ENCODE peak calls at places on chromosomes 7 and 10, in four cellular contexts. X is astrocyte of the spinal cord, E is AG04450, I is cardiac fibroblast. C is an unnamed sample.

GRCh38 chr10:72170263-72170662 is 45.5 kb upstream of the ANAPC16 start:
- DNase-seq in X (peak), E (no peak), I (no peak), C (no peak)

GRCh38 chr10:113053091-113053490 is 103.0 kb downstream of the TCF7L2 start:
- DNase-seq in X (no peak), E (no peak), I (no peak), C (no peak)

GRCh38 chr10:19828278-19829049 is 12.2 kb downstream of the PLXDC2 start:
- DNase-seq in X (no peak), E (no peak), I (peak), C (peak)

GRCh38 chr7:22117222-22117621 is 171.5 kb upstream of the CDCA7L start:
- DNase-seq in X (no peak), E (no peak), I (no peak), C (no peak)

GRCh38 chr10:110042181-110042580 is 34.4 kb downstream of the ADD3 start:
- DNase-seq in X (peak), E (no peak), I (peak), C (peak)

GRCh38 chr7:28999421-28999820 is 41.3 kb upstream of the TRIL start:
- DNase-seq in X (no peak), E (no peak), I (no peak), C (no peak)

GRCh38 chr10:47127188-47127587 is 172.8 kb upstream of the GDF10 start:
- DNase-seq in X (no peak), E (no peak), I (no peak), C (no peak)

GRCh38 chr10:35822316-35822715 is 180.2 kb upstream of the FZD8 start:
- DNase-seq in X (peak), E (no peak), I (peak), C (peak)

GRCh38 chr10:14478639-14479038 is 147.9 kb upstream of the FRMD4A start:
- DNase-seq in X (peak), E (peak), I (peak), C (peak)

GRCh38 chr10:125116652-125117310 is 43.6 kb downstream of the CTBP2 start:
- DNase-seq in X (no peak), E (no peak), I (no peak), C (no peak)

GRCh38 chr7:35316549-35316948 is 62.6 kb upstream of the TBX20 start:
- DNase-seq in X (no peak), E (no peak), I (peak), C (no peak)

GRCh38 chr10:12606461-12606860 is 257.1 kb downstream of the CAMK1D start:
- DNase-seq in X (no peak), E (no peak), I (no peak), C (no peak)
- H3K4me3 ChIP-seq in X (no peak), E (no peak), I (no peak), C (no peak)

DNA sequence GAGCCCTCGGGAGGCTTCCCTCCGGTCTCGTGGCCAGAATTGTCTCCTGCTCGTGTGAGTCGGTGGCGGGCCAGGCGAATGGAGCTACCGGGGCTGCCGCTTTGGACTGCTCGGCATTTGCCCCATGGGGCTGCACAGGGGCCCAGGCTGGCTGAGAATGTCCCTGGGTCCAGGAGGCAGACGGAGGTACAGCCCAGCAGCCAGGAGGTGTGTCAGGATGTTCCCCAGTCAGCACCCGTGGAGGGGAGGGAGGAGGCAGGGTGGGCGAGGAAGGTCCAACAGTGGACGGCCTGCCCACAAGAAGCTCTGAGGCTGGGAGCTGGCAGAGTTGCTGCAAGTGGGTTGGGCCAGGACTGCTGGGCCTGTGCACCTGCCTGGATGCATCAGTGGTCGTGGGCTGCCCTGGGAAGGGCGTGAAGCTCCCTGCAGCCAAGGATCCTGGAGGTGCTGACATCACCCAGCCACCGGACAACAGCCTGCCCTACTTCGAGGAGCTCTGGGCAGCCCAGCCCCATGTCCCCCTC is 46.4 kb downstream of the PDGFA start:
- DNase-seq in X (no peak), E (no peak), I (no peak), C (no peak)
- TF ChIP-seq CTCF in X (no peak), E (no peak), I (no peak), C (no peak)

DNA sequence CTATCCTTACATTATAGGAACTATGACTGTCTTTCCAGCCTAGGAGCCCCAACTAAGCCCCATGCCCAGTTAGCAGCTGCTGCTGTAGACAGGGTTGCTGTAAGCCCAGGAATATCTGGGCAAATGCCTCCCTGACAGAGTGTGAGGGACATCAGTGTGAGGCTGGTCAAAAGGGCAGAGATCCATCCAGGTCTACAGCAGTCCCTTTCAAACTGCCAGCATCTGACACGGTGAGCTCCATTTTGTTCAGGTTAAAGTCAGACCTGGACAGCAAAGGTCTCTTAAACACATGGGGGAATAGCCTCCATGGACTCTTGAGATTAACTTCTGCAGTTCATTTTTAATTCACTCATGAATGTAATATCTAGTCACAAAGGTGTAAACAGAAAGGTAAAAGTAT is 13.3 kb downstream of the IFIT3 start:
- DNase-seq in X (no peak), E (no peak), I (no peak), C (no peak)
- H3K4me3 ChIP-seq in X (no peak), E (no peak), I (no peak), C (no peak)

DNA sequence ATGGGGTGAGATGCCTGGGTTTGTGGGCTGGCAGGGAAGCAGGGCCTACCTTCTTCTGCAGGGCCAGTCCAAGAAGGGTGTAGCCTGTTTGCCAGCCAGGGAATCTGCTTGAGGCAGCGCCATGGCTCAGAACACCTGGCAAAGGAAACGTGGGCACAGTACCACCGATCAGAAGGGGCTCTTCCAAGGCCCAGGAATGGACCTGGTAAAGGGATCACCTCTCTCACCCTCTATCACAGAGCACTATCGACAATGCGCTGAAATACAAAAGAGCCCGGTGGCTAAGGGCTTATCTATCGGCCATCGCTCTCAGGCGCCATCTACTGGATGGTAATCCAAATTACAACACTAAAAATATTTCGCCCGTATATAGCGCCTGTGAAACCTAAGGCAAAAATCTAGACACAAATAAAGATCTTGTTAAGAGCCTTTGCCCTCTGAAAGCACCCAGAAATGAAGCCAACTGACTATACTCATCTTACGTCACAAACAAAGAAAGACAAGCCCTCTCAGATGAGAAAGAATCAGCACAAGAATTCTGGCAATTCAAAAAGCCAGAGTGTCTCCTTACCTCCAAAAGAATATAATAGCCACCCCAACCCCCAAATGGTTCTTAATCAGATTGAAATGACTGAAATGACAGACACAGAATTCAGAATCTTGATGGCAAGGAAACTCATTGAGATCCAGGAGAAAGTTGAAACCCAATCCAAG is 217.8 kb upstream of the HPS1 start:
- DNase-seq in X (peak), E (no peak), I (peak), C (peak)
- TF ChIP-seq CTCF in X (peak), E (peak), I (peak), C (peak)

GRCh38 chr10:82865366-82865765 is 990.4 kb downstream of the NRG3 start:
- DNase-seq in X (no peak), E (no peak), I (no peak), C (no peak)

GRCh38 chr10:82867056-82867455 is 992.1 kb downstream of the NRG3 start:
- DNase-seq in X (no peak), E (no peak), I (no peak), C (no peak)

GRCh38 chr10:82861889-82862288 is 986.9 kb downstream of the NRG3 start:
- DNase-seq in X (no peak), E (no peak), I (no peak), C (no peak)

DNA sequence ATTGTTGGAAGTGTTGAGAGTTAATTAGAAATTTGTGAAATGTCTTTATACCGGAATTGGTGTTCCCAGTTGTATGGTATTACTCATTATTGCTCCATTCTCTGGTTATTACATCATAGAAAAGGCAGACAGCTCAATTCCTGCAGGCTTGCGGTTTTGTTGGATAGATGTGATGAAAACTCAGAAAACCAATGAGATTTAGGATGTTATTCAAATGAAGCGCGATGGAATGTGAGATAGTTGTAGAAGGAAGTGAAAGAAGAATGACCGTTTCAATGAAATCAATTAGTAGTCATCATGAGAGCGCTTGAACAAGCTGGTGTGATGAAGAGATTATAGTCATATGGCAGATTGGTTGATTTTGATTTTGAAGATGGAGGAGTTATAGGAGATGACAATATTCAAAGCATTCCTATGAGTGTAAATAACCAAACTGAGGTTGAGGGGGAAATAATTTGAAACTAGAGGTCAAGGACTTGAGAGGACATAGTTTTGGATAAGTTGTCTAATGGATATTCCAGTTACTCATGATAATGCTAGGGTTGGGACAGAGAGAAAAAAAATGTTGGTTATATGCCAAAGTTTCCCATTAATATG is 991.5 kb downstream of the NRG3 start:
- DNase-seq in X (peak), E (no peak), I (peak), C (peak)
- H3K4me3 ChIP-seq in X (no peak), E (no peak), I (no peak), C (no peak)

DNA sequence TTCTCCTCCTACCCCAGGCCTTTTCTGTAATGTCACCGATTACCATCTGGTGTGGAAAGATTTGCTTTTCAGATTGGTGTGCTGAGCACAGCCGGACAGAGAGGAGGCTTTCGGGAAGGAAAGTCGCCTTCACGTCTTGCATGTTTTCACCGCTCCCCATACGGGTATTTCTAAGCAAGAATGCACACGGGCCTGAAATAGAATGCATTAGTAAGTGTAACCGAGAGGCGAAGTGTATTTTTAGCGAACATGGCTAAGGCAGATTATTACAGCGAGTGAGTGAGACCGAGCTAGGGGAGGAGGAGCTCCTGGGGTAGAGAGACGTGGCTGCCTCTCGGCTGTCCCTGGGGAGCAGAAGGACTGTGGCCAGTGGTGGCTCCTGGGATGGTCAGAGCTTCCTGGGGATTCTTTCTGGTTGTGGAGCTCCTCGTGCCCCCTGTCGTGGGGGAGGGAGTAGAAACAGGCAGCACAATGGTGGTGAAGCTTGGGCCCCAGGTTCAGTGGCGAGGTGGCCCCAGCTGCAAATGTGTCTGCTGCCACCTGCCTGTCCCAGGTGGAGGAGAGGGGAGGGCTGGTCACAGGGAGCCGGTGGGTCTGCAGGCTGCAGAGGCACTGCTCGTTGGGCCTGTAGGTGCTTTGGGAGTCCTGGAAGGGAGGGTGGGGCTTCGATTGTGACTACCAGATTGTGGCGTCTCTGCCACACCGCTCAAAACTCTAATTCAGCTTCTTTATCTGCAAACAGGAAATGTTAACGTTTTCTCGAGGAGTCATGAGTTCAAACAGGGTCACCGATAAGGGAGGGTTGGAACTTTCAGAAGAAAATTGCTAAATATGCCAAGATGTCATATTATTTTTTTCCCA is 135.8 kb downstream of the CAMK1D start:
- DNase-seq in X (no peak), E (no peak), I (no peak), C (peak)
- TF ChIP-seq CTCF in X (no peak), E (no peak), I (no peak), C (no peak)

GRCh38 chr7:99080679-99081078 is 63.2 kb downstream of the SMURF1 start:
- DNase-seq in X (no peak), E (no peak), I (no peak), C (no peak)

GRCh38 chr7:99081209-99081608 is 62.7 kb downstream of the SMURF1 start:
- DNase-seq in X (no peak), E (no peak), I (no peak), C (no peak)

GRCh38 chr7:99078416-99078815 is 65.5 kb downstream of the SMURF1 start:
- DNase-seq in X (no peak), E (no peak), I (no peak), C (no peak)

GRCh38 chr7:99076615-99077014 is 67.3 kb downstream of the SMURF1 start:
- DNase-seq in X (no peak), E (no peak), I (no peak), C (no peak)

DNA sequence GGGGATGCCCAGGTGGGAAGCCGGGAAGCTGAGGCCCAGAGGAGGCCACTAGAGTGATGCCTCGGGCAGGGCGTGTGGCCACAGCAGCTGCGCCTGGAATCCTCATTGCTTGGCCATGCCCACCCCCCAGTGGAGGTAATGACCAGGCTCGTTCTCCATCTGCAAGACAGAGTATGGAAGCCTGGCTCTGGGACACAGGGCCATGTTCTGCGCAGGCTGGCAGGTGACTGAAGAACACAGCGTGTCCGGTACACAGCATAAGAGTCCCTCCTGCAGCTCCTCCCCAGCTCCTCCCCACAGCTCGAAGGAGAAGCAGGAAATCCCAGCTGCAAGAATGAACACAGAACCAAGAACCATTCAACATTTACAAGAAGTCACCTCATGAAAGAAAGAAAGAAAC is 64.8 kb downstream of the SMURF1 start:
- DNase-seq in X (no peak), E (no peak), I (no peak), C (peak)
- H3K4me3 ChIP-seq in X (no peak), E (no peak), I (no peak), C (no peak)

C was measured in fibroblast of villous mesenchyme.